ENCODE peak calls at places on chromosomes 13 and 19, in ten cellular contexts. X is adrenal gland, E is right lobe of liver, Z is epithelial cell of esophagus, V is Peyer's patch, L is mucosa of descending colon, A is colonic mucosa, O is progenitor cell of endocrine pancreas, D is left ventricle myocardium inferior, B is AG10803. Y is an unnamed sample.

GRCh38 chr13:43446126-43446525 is 340.6 kb downstream of the ENOX1 start:
- DNase-seq in E (no peak), O (no peak), B (peak), D (no peak), L (no peak), A (no peak), V (no peak), Z (no peak), X (no peak), Y (no peak)

GRCh38 chr13:29156136-29156535 is 336.0 kb downstream of the MTUS2 start:
- DNase-seq in A (no peak), Z (no peak), B (no peak), E (no peak), V (no peak), D (no peak), L (no peak), X (no peak), O (no peak), Y (no peak)

GRCh38 chr13:21967871-21968270 is 297.0 kb downstream of the FGF9 start:
- DNase-seq in V (no peak), Z (no peak), A (no peak), E (no peak), O (no peak), X (no peak), L (no peak), D (no peak), B (no peak), Y (no peak)

GRCh38 chr13:99686157-99686572 is 184.9 kb downstream of the TM9SF2 start:
- DNase-seq in L (peak), O (no peak), X (peak), B (peak), A (peak), Z (peak), D (peak), E (peak), V (no peak), Y (no peak)

GRCh38 chr13:110116072-110116487 is 190.9 kb downstream of the COL4A1 start:
- DNase-seq in V (no peak), B (peak), E (peak), Z (peak), O (peak), D (peak), X (peak), L (peak), A (peak), Y (peak)

GRCh38 chr13:60047943-60048342 is 115.8 kb downstream of the DIAPH3 start:
- DNase-seq in V (no peak), E (no peak), A (no peak), B (no peak), D (no peak), L (no peak), O (no peak), X (no peak), Z (peak), Y (no peak)

GRCh38 chr19:18460313-18460712 is 22.4 kb upstream of the ISYNA1 start:
- DNase-seq in O (no peak), E (peak), A (no peak), Z (peak), X (peak), L (peak), B (peak), V (no peak), D (peak), Y (no peak)

GRCh38 chr13:108769213-108770070 is 140.0 kb downstream of the MYO16 start:
- DNase-seq in X (no peak), V (no peak), A (no peak), L (no peak), Z (peak), D (no peak), O (no peak), B (no peak), E (no peak), Y (no peak)

GRCh38 chr19:35468637-35469036 is 20.6 kb downstream of the FFAR2 start:
- DNase-seq in X (peak), D (peak), Z (peak), V (peak), B (peak), L (peak), A (peak), O (no peak), E (peak), Y (peak)

GRCh38 chr13:23570099-23570926 is at the start of gene TNFRSF19:
- DNase-seq in E (no peak), A (no peak), L (no peak), B (peak), X (peak), V (no peak), D (peak), O (no peak), Z (peak), Y (no peak)

GRCh38 chr13:36026556-36026955 is 104.6 kb downstream of the DCLK1 start:
- DNase-seq in Z (no peak), V (no peak), E (no peak), B (no peak), O (no peak), L (no peak), D (no peak), X (no peak), A (no peak), Y (no peak)

GRCh38 chr19:16678498-16678897 is 17.6 kb downstream of the TMEM38A start:
- DNase-seq in B (no peak), Z (peak), O (no peak), X (no peak), D (no peak), A (no peak), L (no peak), V (no peak), E (no peak), Y (no peak)

GRCh38 chr19:29610574-29611271 is 4.6 kb downstream of the POP4 start:
- DNase-seq in X (peak), O (peak), E (peak), B (peak), V (peak), A (peak), D (peak), Z (peak), L (peak), Y (peak)

GRCh38 chr13:60372141-60372540 is 24.9 kb upstream of the TDRD3 start:
- DNase-seq in L (no peak), D (no peak), E (no peak), Z (no peak), B (no peak), O (no peak), X (no peak), A (no peak), V (no peak), Y (no peak)

GRCh38 chr19:58368561-58369360 is 6.2 kb upstream of the ZNF497 start:
- DNase-seq in Z (no peak), B (no peak), L (no peak), E (peak), A (no peak), X (no peak), V (no peak), O (no peak), D (no peak), Y (no peak)

GRCh38 chr19:58362272-58362994 is at the start of gene ZNF497:
- DNase-seq in V (peak), X (peak), B (peak), D (peak), E (peak), A (peak), O (peak), L (peak), Z (peak), Y (peak)

GRCh38 chr19:58367698-58368454 is 5.3 kb upstream of the ZNF497 start:
- DNase-seq in L (no peak), Z (no peak), D (no peak), A (no peak), X (no peak), E (peak), B (no peak), O (no peak), V (no peak), Y (no peak)

GRCh38 chr19:58364127-58364526 is 1.6 kb upstream of the ZNF497 start:
- DNase-seq in O (no peak), A (no peak), L (no peak), V (no peak), E (peak), B (no peak), Z (no peak), D (no peak), X (no peak), Y (no peak)

DNA sequence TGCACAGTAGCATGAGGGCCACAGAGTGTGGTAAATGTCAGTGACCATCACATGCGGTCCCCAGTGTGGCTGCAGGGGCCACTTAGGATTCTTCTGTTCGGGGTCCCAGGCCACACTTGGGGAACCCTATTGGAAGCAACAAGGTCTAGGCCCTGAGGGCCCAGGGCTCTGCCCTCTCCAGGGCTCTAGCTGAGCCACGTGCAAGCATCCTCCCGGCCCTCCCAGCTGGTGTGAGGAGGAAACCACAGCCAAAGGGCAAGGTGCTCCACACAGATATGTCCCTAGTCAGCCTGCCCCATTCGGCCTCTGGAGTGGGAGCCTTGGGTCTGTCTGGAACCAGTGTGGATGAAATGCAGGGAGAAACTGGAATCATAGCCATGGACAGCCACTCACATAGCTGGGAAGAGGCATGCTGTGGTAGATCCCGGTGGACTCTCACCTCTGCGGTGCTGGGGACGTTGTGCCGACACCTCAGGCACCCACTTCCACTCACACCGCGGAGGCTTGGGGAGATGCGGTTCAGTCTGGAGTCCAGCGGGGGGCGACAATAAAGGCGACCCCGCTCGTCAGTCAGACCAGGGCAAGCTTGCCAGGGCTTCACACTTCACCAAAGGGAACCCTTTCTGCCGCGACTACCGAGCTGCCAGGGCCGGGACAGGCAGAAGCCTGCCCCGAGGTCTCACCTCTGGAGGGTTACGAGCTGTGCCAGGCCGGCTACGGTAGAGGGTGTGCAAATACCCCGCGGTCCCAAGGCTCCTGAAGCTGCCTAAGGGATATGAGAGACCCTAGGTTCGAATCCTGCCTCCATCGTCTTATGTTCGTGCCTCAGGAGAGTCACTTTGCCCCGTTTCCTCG is 4.3 kb upstream of the ZNF497 start:
- DNase-seq in B (no peak), D (no peak), L (no peak), E (peak), X (no peak), V (no peak), A (no peak), O (no peak), Z (no peak), Y (no peak)
- TF ChIP-seq CTCF in B (no peak), D (no peak), L (no peak), E (no peak), X (no peak), V (no peak), A (no peak), O (no peak), Z (no peak), Y (no peak)

GRCh38 chr19:5674734-5675133 is 5.6 kb downstream of the MICOS13 start:
- DNase-seq in Z (peak), D (no peak), B (no peak), L (no peak), V (no peak), X (no peak), A (no peak), E (no peak), O (no peak), Y (no peak)
- TF ChIP-seq CTCF in Z (no peak), D (no peak), B (no peak), L (no peak), V (no peak), X (no peak), A (no peak), E (no peak), O (no peak), Y (no peak)

GRCh38 chr13:48585456-48585840 is 52.6 kb upstream of the RCBTB2 start:
- DNase-seq in L (peak), B (peak), D (no peak), E (no peak), X (peak), A (peak), V (no peak), Z (no peak), O (no peak), Y (no peak)
- TF ChIP-seq CTCF in L (no peak), B (no peak), D (no peak), E (no peak), X (no peak), A (no peak), V (no peak), Z (no peak), O (no peak), Y (no peak)

GRCh38 chr19:41159861-41160260 is 33.2 kb upstream of the CYP2S1 start:
- DNase-seq in Z (no peak), X (no peak), A (no peak), O (no peak), V (no peak), D (no peak), E (no peak), B (no peak), L (no peak), Y (no peak)

GRCh38 chr19:41166888-41167804 is 25.9 kb upstream of the CYP2S1 start:
- DNase-seq in L (peak), X (no peak), B (no peak), E (no peak), A (peak), D (no peak), Z (no peak), O (no peak), V (no peak), Y (no peak)

GRCh38 chr19:41156207-41156606 is 36.8 kb upstream of the CYP2S1 start:
- DNase-seq in O (no peak), X (no peak), V (no peak), B (no peak), Z (peak), L (no peak), A (no peak), E (no peak), D (no peak), Y (no peak)

GRCh38 chr19:41161903-41162302 is 31.1 kb upstream of the CYP2S1 start:
- DNase-seq in O (no peak), D (no peak), V (no peak), L (no peak), E (no peak), B (no peak), X (no peak), A (no peak), Z (no peak), Y (no peak)
- TF ChIP-seq CTCF in O (peak), D (no peak), V (no peak), L (no peak), E (no peak), B (no peak), X (no peak), A (no peak), Z (peak), Y (no peak)

GRCh38 chr13:106033634-106034033 is 501.8 kb downstream of the EFNB2 start:
- DNase-seq in V (no peak), X (no peak), D (no peak), O (no peak), Z (peak), B (peak), L (no peak), A (no peak), E (no peak), Y (no peak)
- TF ChIP-seq CTCF in V (peak), X (no peak), D (peak), O (peak), Z (peak), B (peak), L (no peak), A (no peak), E (peak), Y (no peak)

DNA sequence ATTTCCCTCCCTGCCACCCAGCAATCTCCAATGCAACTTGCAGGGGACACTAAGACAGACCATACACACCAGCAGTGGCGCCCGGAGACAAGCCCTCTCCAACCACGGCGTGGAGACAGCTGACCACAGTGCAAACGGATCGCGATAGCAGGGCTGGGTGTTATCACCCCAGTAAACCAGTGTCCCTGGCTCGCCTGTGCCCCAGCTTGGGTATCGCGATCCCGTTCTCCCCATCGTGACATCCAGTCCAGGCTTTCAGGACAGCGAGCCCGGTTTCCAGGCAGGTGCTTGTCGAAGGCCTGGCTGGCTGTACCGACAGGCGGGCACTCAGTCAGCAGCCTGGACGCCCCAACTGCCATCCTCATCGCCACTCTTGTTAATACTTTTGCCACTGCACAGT is 20.7 kb upstream of the NANOS2 start:
- DNase-seq in A (no peak), E (no peak), D (no peak), X (no peak), B (no peak), L (no peak), Z (no peak), V (no peak), O (no peak), Y (no peak)
- TF ChIP-seq CTCF in A (no peak), E (no peak), D (no peak), X (no peak), B (no peak), L (no peak), Z (no peak), V (no peak), O (no peak), Y (no peak)

DNA sequence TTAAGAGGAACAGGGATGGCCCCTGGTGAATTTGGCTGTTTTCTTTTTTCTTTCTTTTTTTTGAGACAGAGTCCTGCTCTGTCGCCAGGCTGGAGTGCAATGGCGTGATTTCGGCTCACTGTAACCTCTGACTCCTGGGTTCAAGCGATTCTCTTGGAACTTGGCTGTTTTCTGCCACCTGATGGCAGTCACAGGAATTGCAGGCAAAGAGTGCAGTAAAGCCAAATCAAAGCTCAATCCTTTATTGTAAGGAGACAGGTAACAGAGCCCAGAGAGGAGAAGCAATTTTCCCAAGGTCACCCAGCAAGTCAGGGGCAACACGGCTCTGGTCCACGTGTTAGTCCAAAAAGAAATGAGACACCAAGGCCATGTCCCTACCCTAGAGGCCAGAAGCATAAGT is 6.2 kb downstream of the TINCR start:
- DNase-seq in D (no peak), L (no peak), V (no peak), O (no peak), E (no peak), X (no peak), A (no peak), B (no peak), Z (no peak), Y (no peak)
- TF ChIP-seq CTCF in D (no peak), L (no peak), V (peak), O (peak), E (peak), X (no peak), A (no peak), B (peak), Z (peak), Y (no peak)

GRCh38 chr13:39676315-39676876 is 20.9 kb downstream of the COG6 start:
- DNase-seq in Z (peak), D (no peak), L (peak), B (peak), V (no peak), O (no peak), E (no peak), A (no peak), X (no peak), Y (no peak)
- TF ChIP-seq CTCF in Z (peak), D (peak), L (no peak), B (peak), V (peak), O (peak), E (peak), A (peak), X (peak), Y (peak)